ENCODE peak calls at places on chromosomes 3 and 15, in four cellular contexts. D is GM13977, G is HL-60, Z is left ventricle myocardium inferior. H is an unnamed sample.

GRCh38 chr15:46461416-46461815 is 826.6 kb downstream of the SQOR start:
- DNase-seq in Z (no peak), D (no peak), G (no peak), H (no peak)

GRCh38 chr15:99552111-99552510 is 13.7 kb upstream of the MEF2A start:
- DNase-seq in Z (no peak), G (no peak), D (no peak), H (no peak)

GRCh38 chr15:73142802-73143762 is 90.8 kb downstream of the NEO1 start:
- DNase-seq in Z (no peak), G (no peak), D (peak; percentile 13), H (peak; percentile 42)

GRCh38 chr3:51024765-51025681 is 350.3 kb downstream of the DOCK3 start:
- DNase-seq in D (no peak), G (no peak), Z (no peak), H (peak; percentile 7)

GRCh38 chr3:112395166-112395894 is 62.4 kb downstream of the CD200 start:
- DNase-seq in G (no peak), Z (no peak), D (no peak), H (no peak)

GRCh38 chr3:48426944-48427629 is 2.8 kb downstream of the PLXNB1 start:
- DNase-seq in D (no peak), G (no peak), Z (no peak), H (peak; percentile 41)

GRCh38 chr3:180420804-180421203 is 181.2 kb upstream of the TTC14 start:
- DNase-seq in G (no peak), D (no peak), Z (no peak), H (no peak)

GRCh38 chr3:47381317-47382157 is 716 bp downstream of the PTPN23 start:
- DNase-seq in G (peak; percentile 85), Z (peak; percentile 86), D (peak; percentile 88), H (peak; percentile 88)

GRCh38 chr3:187136936-187137335 is 2.4 kb downstream of the RPL39L start:
- DNase-seq in Z (no peak), G (no peak), D (no peak), H (no peak)

GRCh38 chr3:100073555-100074307 is 40.6 kb downstream of the FILIP1L start:
- DNase-seq in D (no peak), Z (peak; percentile 27), G (no peak), H (peak; percentile 20)

GRCh38 chr15:68795298-68795848 is 25.3 kb downstream of the ANP32A start:
- DNase-seq in D (peak; percentile 60), Z (peak; percentile 93), G (peak; percentile 57), H (peak; percentile 70)

GRCh38 chr3:155744626-155745324 is at the start of gene PLCH1:
- DNase-seq in Z (peak; percentile 55), G (peak; percentile 18), D (peak; percentile 59), H (peak; percentile 67)

GRCh38 chr15:45429974-45430792 is 51.8 kb upstream of the GATM start:
- DNase-seq in D (peak; percentile 90), G (peak; percentile 38), Z (peak; percentile 57), H (peak; percentile 91)

GRCh38 chr3:196518999-196519737 is 4.0 kb upstream of the SMCO1 start:
- DNase-seq in Z (peak; percentile 49), D (no peak), G (peak; percentile 57), H (peak; percentile 25)

GRCh38 chr15:76177491-76178040 is 117.8 kb downstream of the TMEM266 start:
- DNase-seq in D (no peak), Z (peak; percentile 69), G (no peak), H (no peak)

GRCh38 chr3:187104956-187105355 is 34.3 kb downstream of the RPL39L start:
- DNase-seq in Z (no peak), D (no peak), G (no peak), H (no peak)

GRCh38 chr3:16378920-16379319 is 113.9 kb downstream of the OXNAD1 start:
- DNase-seq in D (peak; percentile 56), G (no peak), Z (no peak), H (peak; percentile 57)

GRCh38 chr3:112126501-112126900 is 6.5 kb downstream of the GCSAM start:
- DNase-seq in Z (no peak), G (no peak), D (no peak), H (no peak)

GRCh38 chr15:42286445-42287029 is 13.3 kb upstream of the TMEM87A start:
- DNase-seq in D (no peak), G (peak; percentile 62), Z (no peak), H (no peak)

GRCh38 chr3:66253790-66254620 is 33.2 kb downstream of the SLC25A26 start:
- DNase-seq in Z (no peak), G (no peak), D (peak; percentile 36), H (peak; percentile 42)

GRCh38 chr3:14548321-14548729 is 8.2 kb upstream of the GRIP2 start:
- DNase-seq in D (peak; percentile 73), Z (peak; percentile 73), G (no peak), H (peak; percentile 63)

GRCh38 chr3:14550181-14550580 is 10.0 kb upstream of the GRIP2 start:
- DNase-seq in D (no peak), G (no peak), Z (no peak), H (no peak)

GRCh38 chr3:14550651-14551611 is 10.8 kb upstream of the GRIP2 start:
- DNase-seq in Z (no peak), G (no peak), D (no peak), H (no peak)

GRCh38 chr3:14547693-14548092 is 7.6 kb upstream of the GRIP2 start:
- DNase-seq in G (no peak), D (no peak), Z (no peak), H (no peak)

GRCh38 chr3:14549256-14549931 is 9.3 kb upstream of the GRIP2 start:
- DNase-seq in Z (no peak), D (no peak), G (no peak), H (no peak)
- TF ChIP-seq CTCF in Z (no peak), D (no peak), G (peak; percentile 27), H (peak; percentile 2)

DNA sequence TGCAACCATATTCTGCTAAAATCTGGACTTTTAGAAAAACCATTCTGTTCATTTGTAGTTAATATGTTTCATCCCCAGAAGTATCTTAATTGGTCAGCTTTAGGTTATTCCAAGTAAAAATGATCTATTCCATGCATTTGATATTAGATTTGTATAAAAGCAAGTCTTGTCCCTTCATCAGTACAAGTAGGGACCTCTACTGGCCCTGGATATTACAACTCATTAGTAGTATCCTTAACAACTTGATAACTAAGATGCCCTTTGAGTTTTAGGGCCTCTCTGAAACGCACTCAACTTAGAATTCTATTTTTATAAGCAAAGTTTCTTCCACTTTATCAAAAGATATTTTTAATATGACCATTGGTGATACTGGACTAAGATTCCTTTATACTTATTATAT is 25.3 kb upstream of the SELENOT start:
- DNase-seq in D (no peak), G (no peak), Z (no peak), H (no peak)
- TF ChIP-seq CTCF in D (no peak), G (no peak), Z (no peak), H (no peak)

GRCh38 chr3:170221924-170222646 is at the start of gene PRKCI:
- DNase-seq in G (peak; percentile 88), D (peak; percentile 92), Z (peak; percentile 95), H (peak; percentile 93)

GRCh38 chr3:170225166-170225565 is 2.9 kb downstream of the PRKCI start:
- DNase-seq in G (no peak), D (no peak), Z (no peak), H (no peak)

GRCh38 chr3:170226426-170226960 is 4.3 kb downstream of the PRKCI start:
- DNase-seq in G (no peak), D (no peak), Z (no peak), H (no peak)

GRCh38 chr3:170220871-170221270 is 1.4 kb upstream of the PRKCI start:
- DNase-seq in G (no peak), D (no peak), Z (no peak), H (no peak)

DNA sequence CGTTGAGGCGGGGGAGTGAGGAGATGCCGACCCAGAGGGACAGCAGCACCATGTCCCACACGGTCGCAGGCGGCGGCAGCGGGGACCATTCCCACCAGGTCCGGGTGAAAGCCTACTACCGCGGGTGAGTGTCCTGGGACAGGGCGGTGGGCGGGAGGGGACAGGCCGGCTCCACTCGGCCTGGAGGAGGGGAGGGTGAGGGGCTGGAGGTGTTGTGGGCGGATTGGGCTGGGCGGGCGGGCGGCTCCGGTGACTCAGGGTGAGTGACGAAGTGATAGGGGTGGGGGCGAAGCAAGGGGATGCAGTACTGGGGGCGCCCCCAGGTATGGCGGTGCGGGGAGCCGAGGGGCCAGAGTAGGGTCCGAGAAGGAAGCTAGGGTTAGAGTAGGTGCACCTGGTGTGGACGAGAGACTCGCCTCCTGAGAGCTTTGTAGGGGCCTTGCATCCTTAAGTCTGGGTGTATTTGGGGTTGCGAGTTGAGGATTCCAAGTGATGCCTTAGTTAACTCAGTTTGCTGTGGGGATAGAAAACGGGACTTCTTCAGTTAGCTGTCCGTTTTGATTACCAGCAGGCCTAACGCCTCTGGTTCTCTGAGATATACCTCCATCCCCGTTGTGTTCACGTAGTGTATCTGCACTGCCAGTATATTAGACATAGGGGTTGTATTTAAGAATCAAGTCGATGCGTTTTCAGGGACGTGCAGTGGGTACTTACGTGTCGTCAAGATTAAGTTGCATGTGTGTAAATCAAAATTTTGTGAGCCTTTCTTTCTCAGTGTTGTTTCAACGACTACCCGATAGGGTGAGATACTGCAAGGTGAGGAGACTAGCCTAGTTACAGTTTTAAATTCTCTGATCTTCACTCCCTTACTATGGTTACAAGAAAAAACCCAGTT is 670 bp downstream of the PRKCI start:
- DNase-seq in D (peak; percentile 64), Z (no peak), G (no peak), H (peak; percentile 63)
- TF ChIP-seq CTCF in D (no peak), Z (peak; percentile 11), G (no peak), H (no peak)

DNA sequence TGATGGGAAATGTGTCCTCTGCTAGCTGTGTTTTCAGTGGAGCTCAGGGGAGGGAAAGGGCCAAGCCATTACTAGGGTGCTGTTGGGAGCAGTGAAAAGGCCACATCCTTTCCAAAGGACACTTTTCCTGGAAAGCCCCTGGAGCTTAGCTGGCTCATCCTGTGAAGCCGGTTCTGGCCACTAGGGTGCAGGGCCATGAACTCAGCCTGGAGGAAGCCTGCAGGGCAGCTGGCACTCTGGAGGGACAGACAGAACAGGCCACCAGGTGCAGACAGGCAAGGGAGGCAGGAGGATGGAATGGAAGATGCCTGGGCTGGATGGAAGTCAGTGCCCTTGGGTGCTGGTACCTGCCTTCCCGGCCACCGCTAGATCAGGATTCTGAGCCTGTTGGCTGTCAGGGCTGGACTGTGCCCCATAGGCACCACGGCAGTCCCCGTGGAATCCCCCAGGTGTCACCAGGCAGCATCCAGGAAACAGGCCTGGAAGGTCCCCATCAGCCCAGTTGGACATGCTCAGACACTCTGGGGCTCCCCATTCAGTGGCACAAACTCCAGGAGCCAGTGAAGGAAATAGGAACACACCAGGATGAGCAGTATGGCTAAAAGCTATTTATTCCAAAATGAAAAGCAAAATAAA is 76.2 kb upstream of the C2CD4B start:
- DNase-seq in Z (no peak), D (no peak), G (no peak), H (no peak)
- TF ChIP-seq CTCF in Z (peak; percentile 47), D (peak; percentile 21), G (no peak), H (no peak)

GRCh38 chr3:13407475-13407874 is 12.6 kb downstream of the NUP210 start:
- DNase-seq in Z (no peak), D (no peak), G (no peak), H (no peak)

GRCh38 chr3:13405614-13406013 is 14.5 kb downstream of the NUP210 start:
- DNase-seq in Z (no peak), D (no peak), G (no peak), H (no peak)

GRCh38 chr3:13404625-13405452 is 15.3 kb downstream of the NUP210 start:
- DNase-seq in Z (no peak), D (no peak), G (no peak), H (no peak)

GRCh38 chr3:13407926-13408325 is 12.2 kb downstream of the NUP210 start:
- DNase-seq in G (no peak), D (no peak), Z (no peak), H (no peak)

GRCh38 chr3:13406200-13406599 is 13.9 kb downstream of the NUP210 start:
- DNase-seq in D (no peak), Z (no peak), G (no peak), H (no peak)
- TF ChIP-seq CTCF in D (no peak), Z (no peak), G (no peak), H (no peak)

GRCh38 chr15:81174759-81175327 is 21.8 kb upstream of the IL16 start:
- DNase-seq in G (no peak), Z (no peak), D (no peak), H (no peak)
- TF ChIP-seq CTCF in G (no peak), Z (no peak), D (no peak), H (no peak)

H was measured in GM20000.